ENCODE peak calls at places on chromosomes 5 and 9, in five cellular contexts. R is GM23338; O is activated naive CD4-positive, alpha-beta T cell treated with anti-CD3 and anti-CD28 coated beads for 36 hours; E is activated T-helper 1 cell treated with anti-CD3 and anti-CD28 coated beads, Interleukin-2, amount 50 U/mL, for 16 hours; U is midbrain. L is an unnamed sample.

GRCh38 chr9:89463986-89464901 is 33.7 kb downstream of the SEMA4D start:
- DNase-seq in R (no peak), O (peak), E (peak), U (no peak), L (no peak)

GRCh38 chr9:69279730-69280127 is 45.3 kb upstream of the ENTREP1 start:
- DNase-seq in R (no peak), O (no peak), E (no peak), U (no peak), L (no peak)

GRCh38 chr5:93019896-93020295 is 561.1 kb downstream of the NR2F1-AS1 start:
- DNase-seq in R (no peak), O (no peak), E (no peak), U (no peak), L (no peak)

GRCh38 chr9:33030285-33030684 is 5.2 kb downstream of the DNAJA1 start:
- DNase-seq in R (no peak), O (no peak), E (no peak), U (no peak), L (no peak)

GRCh38 chr9:6029581-6029980 is 14.2 kb upstream of the RANBP6 start:
- DNase-seq in R (no peak), O (no peak), E (no peak), U (no peak), L (no peak)

GRCh38 chr5:76657091-76657490 is 33.9 kb upstream of the F2RL2 start:
- DNase-seq in R (no peak), O (no peak), E (no peak), U (no peak), L (no peak)

GRCh38 chr9:124708633-124709032 is 62.5 kb downstream of the NR6A1 start:
- DNase-seq in R (no peak), O (no peak), E (no peak), U (no peak), L (peak)

GRCh38 chr5:154610321-154611154 is 132.5 kb upstream of the HAND1 start:
- DNase-seq in R (peak), O (peak), E (no peak), U (peak), L (peak)

GRCh38 chr5:153539983-153540382 is 49.5 kb downstream of the GRIA1 start:
- DNase-seq in R (no peak), O (no peak), E (no peak), U (no peak), L (no peak)

GRCh38 chr5:134649163-134649916 is 755 bp downstream of the SEC24A start:
- DNase-seq in R (no peak), O (peak), E (no peak), U (no peak), L (no peak)

GRCh38 chr5:169719360-169720314 is 82.6 kb downstream of the DOCK2 start:
- DNase-seq in R (no peak), O (no peak), E (no peak), U (no peak), L (no peak)